ENCODE peak calls at places on chromosomes 16 and 17, in ten cellular contexts. A is foreskin melanocyte, C is thoracic aorta, S is ELR, I is NAMALWA, W is T-helper 1 cell, Y is aorta, R is AG10803, M is glutamatergic neuron, G is EL. X is an unnamed sample.

GRCh38 chr16:52068447-52069074 is 478.4 kb downstream of the TOX3 start:
- DNase-seq in M (peak), R (peak), A (peak), W (no peak), Y (no peak), G (no peak), C (no peak), I (peak), S (no peak), X (no peak)

GRCh38 chr16:1973461-1974156 is 1.8 kb downstream of the TBL3 start:
- DNase-seq in A (no peak), R (no peak), I (no peak), C (no peak), Y (no peak), S (no peak), W (no peak), G (no peak), M (no peak), X (no peak)

GRCh38 chr16:56041556-56042140 is 149.6 kb upstream of the GNAO1 start:
- DNase-seq in Y (no peak), W (no peak), C (no peak), G (peak), S (peak), A (no peak), M (peak), R (no peak), I (peak), X (peak)

GRCh38 chr16:70159355-70160348 is 13.9 kb upstream of the CLEC18C start:
- DNase-seq in G (no peak), I (peak), M (no peak), W (no peak), Y (peak), A (no peak), R (no peak), S (no peak), C (no peak), X (no peak)

GRCh38 chr16:70736454-70737376 is 50.9 kb upstream of the MTSS2 start:
- DNase-seq in R (peak), C (no peak), A (no peak), M (no peak), G (no peak), I (peak), Y (no peak), W (no peak), S (no peak), X (no peak)

GRCh38 chr16:20624882-20625807 is 49.0 kb upstream of the ACSM2B start:
- DNase-seq in M (no peak), G (no peak), S (no peak), C (no peak), R (no peak), A (no peak), Y (no peak), W (no peak), I (no peak), X (no peak)

GRCh38 chr16:63596716-63597115 is 1525.1 kb downstream of the CDH11 start:
- DNase-seq in S (no peak), G (no peak), M (no peak), A (no peak), I (no peak), R (no peak), W (no peak), C (no peak), Y (no peak), X (no peak)

GRCh38 chr16:30458561-30459394 is 13.1 kb upstream of the SEPHS2 start:
- DNase-seq in C (no peak), Y (peak), W (peak), S (no peak), A (no peak), R (no peak), I (peak), M (peak), G (no peak), X (no peak)

GRCh38 chr17:45129426-45129939 is 2.8 kb downstream of the PLCD3 start:
- DNase-seq in M (no peak), S (no peak), I (no peak), Y (no peak), W (no peak), C (no peak), G (no peak), A (no peak), R (peak), X (no peak)

GRCh38 chr17:50817142-50817751 is 18.1 kb upstream of the WFIKKN2 start:
- DNase-seq in A (no peak), C (no peak), R (no peak), Y (peak), S (peak), W (no peak), G (peak), M (peak), I (peak), X (peak)

GRCh38 chr17:17415006-17415405 is 61.8 kb upstream of the MED9 start:
- DNase-seq in R (no peak), W (no peak), S (no peak), Y (no peak), G (no peak), M (no peak), A (no peak), I (no peak), C (no peak), X (no peak)

GRCh38 chr16:84323626-84324025 is 28.9 kb downstream of the WFDC1 start:
- DNase-seq in R (peak), C (no peak), S (no peak), W (no peak), G (no peak), M (no peak), A (no peak), Y (peak), I (no peak), X (no peak)

GRCh38 chr16:78663690-78664089 is 564.2 kb downstream of the WWOX start:
- DNase-seq in A (no peak), G (no peak), S (no peak), C (no peak), M (no peak), Y (no peak), I (no peak), R (no peak), W (no peak), X (no peak)

GRCh38 chr16:346587-346986 is 5.9 kb downstream of the AXIN1 start:
- DNase-seq in C (no peak), S (peak), A (no peak), R (no peak), M (no peak), I (no peak), W (no peak), G (peak), Y (no peak), X (no peak)

GRCh38 chr17:40056379-40057005 is 2.3 kb upstream of the MED24 start:
- DNase-seq in A (no peak), Y (peak), G (no peak), M (no peak), S (no peak), W (no peak), I (no peak), C (no peak), R (no peak), X (no peak)

GRCh38 chr16:56424404-56424765 is 960 bp downstream of the AMFR start:
- DNase-seq in I (no peak), G (peak), W (no peak), A (no peak), S (peak), M (no peak), R (no peak), Y (no peak), C (no peak), X (peak)

GRCh38 chr17:52762794-52763167 is 604.3 kb upstream of the CA10 start:
- DNase-seq in W (no peak), Y (no peak), G (no peak), S (no peak), C (no peak), R (no peak), A (no peak), I (no peak), M (no peak), X (no peak)

GRCh38 chr16:21217121-21217520 is 5.7 kb upstream of the ZP2 start:
- DNase-seq in I (no peak), Y (no peak), R (no peak), C (no peak), S (no peak), W (no peak), A (no peak), G (no peak), M (no peak), X (no peak)

GRCh38 chr17:27546624-27547300 is 84.2 kb upstream of the LGALS9 start:
- DNase-seq in R (no peak), W (no peak), A (no peak), S (no peak), M (no peak), Y (no peak), C (no peak), I (no peak), G (peak), X (no peak)

GRCh38 chr17:81387235-81388060 is 7.8 kb upstream of the BAHCC1 start:
- DNase-seq in G (peak), M (peak), Y (peak), C (no peak), I (no peak), S (peak), R (peak), W (no peak), A (no peak), X (peak)

GRCh38 chr17:73569758-73570319 is 74.4 kb downstream of the SDK2 start:
- DNase-seq in R (no peak), A (no peak), I (no peak), S (no peak), G (no peak), M (no peak), Y (no peak), C (no peak), W (no peak), X (no peak)

GRCh38 chr17:31313982-31314787 is at the start of gene EVI2B:
- DNase-seq in I (peak), W (no peak), A (peak), C (no peak), Y (no peak), R (peak), S (peak), G (peak), M (no peak), X (no peak)

GRCh38 chr17:5705081-5705875 is 121.0 kb upstream of the NLRP1 start:
- DNase-seq in G (peak), C (no peak), Y (no peak), A (no peak), S (peak), I (no peak), R (peak), W (no peak), M (peak), X (peak)

GRCh38 chr17:65173284-65173793 is 36.2 kb downstream of the RGS9 start:
- DNase-seq in C (no peak), Y (no peak), A (no peak), G (peak), I (peak), W (peak), M (peak), S (peak), R (peak), X (no peak)

GRCh38 chr17:41322903-41323895 is 7.7 kb upstream of the KRTAP17-1 start:
- DNase-seq in G (peak), S (no peak), C (no peak), W (no peak), R (no peak), A (no peak), Y (no peak), M (no peak), I (no peak), X (no peak)

GRCh38 chr16:84638195-84638806 is 10.0 kb upstream of the KLHL36 start:
- DNase-seq in I (no peak), W (no peak), G (no peak), Y (no peak), C (no peak), S (no peak), R (no peak), M (no peak), A (no peak), X (no peak)

GRCh38 chr16:71520550-71520949 is 5.7 kb upstream of the CHST4 start:
- DNase-seq in I (no peak), R (no peak), G (peak), Y (no peak), A (no peak), C (no peak), S (peak), M (no peak), W (no peak), X (no peak)

GRCh38 chr17:6040473-6040872 is 29.7 kb upstream of the WSCD1 start:
- DNase-seq in W (no peak), S (no peak), C (no peak), A (no peak), G (no peak), R (no peak), M (no peak), I (no peak), Y (no peak), X (peak)

GRCh38 chr16:81939164-81940067 is 71.9 kb downstream of the SDR42E1 start:
- DNase-seq in C (no peak), I (peak), G (no peak), A (no peak), Y (no peak), S (peak), R (no peak), W (no peak), M (no peak), X (no peak)

GRCh38 chr17:57051886-57052342 is 33.1 kb upstream of the AKAP1 start:
- DNase-seq in M (no peak), C (no peak), A (no peak), W (no peak), R (no peak), S (no peak), G (no peak), Y (no peak), I (no peak), X (no peak)

GRCh38 chr16:87210949-87211348 is 106.2 kb downstream of the C16orf95 start:
- DNase-seq in A (no peak), R (peak), S (peak), C (no peak), Y (no peak), M (no peak), G (peak), W (no peak), I (no peak), X (no peak)

GRCh38 chr17:14784997-14785696 is 480.0 kb downstream of the PMP22 start:
- DNase-seq in M (no peak), S (no peak), A (no peak), R (no peak), G (no peak), W (no peak), Y (no peak), I (no peak), C (no peak), X (peak)

GRCh38 chr17:35875439-35876139 is 4.6 kb downstream of the CCL5 start:
- DNase-seq in W (no peak), G (no peak), I (no peak), C (no peak), Y (no peak), A (no peak), R (no peak), S (no peak), M (no peak), X (no peak)

GRCh38 chr16:11157143-11157542 is 98.9 kb downstream of the SOCS1 start:
- DNase-seq in Y (peak), C (no peak), M (no peak), S (no peak), I (no peak), A (no peak), W (no peak), R (no peak), G (no peak), X (no peak)

GRCh38 chr17:7317161-7317803 is 2.1 kb upstream of the GPS2 start:
- DNase-seq in G (no peak), A (no peak), S (no peak), Y (no peak), W (no peak), R (no peak), I (no peak), C (no peak), M (no peak), X (no peak)

GRCh38 chr17:61757168-61757567 is 106.2 kb downstream of the BRIP1 start:
- DNase-seq in W (no peak), G (no peak), I (no peak), S (no peak), R (no peak), M (no peak), C (no peak), A (no peak), Y (no peak), X (no peak)

GRCh38 chr17:72614871-72615626 is 477.4 kb downstream of the SLC39A11 start:
- DNase-seq in C (no peak), I (no peak), G (peak), R (peak), A (peak), S (peak), M (no peak), Y (no peak), W (no peak), X (peak)

GRCh38 chr17:17408236-17408794 is 68.5 kb upstream of the MED9 start:
- DNase-seq in Y (no peak), G (peak), W (no peak), R (peak), I (no peak), C (no peak), M (no peak), A (no peak), S (peak), X (no peak)

GRCh38 chr17:19354123-19354522 is 8.4 kb downstream of the B9D1 start:
- DNase-seq in S (peak), G (peak), W (no peak), I (no peak), C (no peak), Y (no peak), A (peak), M (no peak), R (peak), X (no peak)

GRCh38 chr16:733382-734207 is 6.7 kb downstream of the HAGHL start:
- DNase-seq in I (no peak), C (no peak), G (no peak), M (peak), S (peak), Y (no peak), A (no peak), R (no peak), W (no peak), X (no peak)

X was measured in HuH-7.